ENCODE peak calls at places on chromosomes 5 and 9, in four cellular contexts. One of them, this sample, is unnamed.

GRCh38 chr5:76601470-76601869 is 21.7 kb downstream of the F2RL2 start:
- DNase-seq in BJ: no peak
- DNase-seq in KG1: peak; percentile 77
- DNase-seq in MM.1S: peak; percentile 54
- DNase-seq in this sample: peak; percentile 74

GRCh38 chr5:120463991-120464626 is at the start of gene PRR16:
- DNase-seq in BJ: no peak
- DNase-seq in KG1: no peak
- DNase-seq in MM.1S: peak; percentile 68
- DNase-seq in this sample: peak; percentile 71

GRCh38 chr5:124744170-124744911 is 2.1 kb downstream of the ZNF608 start:
- DNase-seq in BJ: no peak
- DNase-seq in KG1: no peak
- DNase-seq in MM.1S: no peak
- DNase-seq in this sample: peak; percentile 72

GRCh38 chr9:18606281-18606680 is 132.3 kb downstream of the ADAMTSL1 start:
- DNase-seq in MM.1S: no peak
- DNase-seq in KG1: no peak
- DNase-seq in BJ: no peak
- DNase-seq in this sample: no peak

GRCh38 chr5:139394123-139394653 is 716 bp downstream of the PROB1 start:
- DNase-seq in KG1: no peak
- DNase-seq in BJ: no peak
- DNase-seq in MM.1S: peak; percentile 82
- DNase-seq in this sample: no peak

GRCh38 chr9:751137-752051 is 90.1 kb upstream of the DMRT1 start:
- DNase-seq in MM.1S: no peak
- DNase-seq in BJ: no peak
- DNase-seq in KG1: no peak
- DNase-seq in this sample: no peak

GRCh38 chr5:74098456-74098855 is 472.5 kb downstream of the ARHGEF28 start:
- DNase-seq in KG1: no peak
- DNase-seq in BJ: no peak
- DNase-seq in MM.1S: no peak
- DNase-seq in this sample: no peak

GRCh38 chr9:73869261-73869660 is 627.9 kb upstream of the RORB start:
- DNase-seq in KG1: peak; percentile 15
- DNase-seq in MM.1S: peak; percentile 83
- DNase-seq in BJ: no peak
- DNase-seq in this sample: no peak

GRCh38 chr5:67493676-67494075 is 297.1 kb upstream of the CD180 start:
- DNase-seq in BJ: no peak
- DNase-seq in MM.1S: no peak
- DNase-seq in KG1: no peak
- DNase-seq in this sample: peak; percentile 80

GRCh38 chr9:108823829-108824228 is 32.0 kb downstream of the ACTL7B start:
- DNase-seq in BJ: no peak
- DNase-seq in MM.1S: no peak
- DNase-seq in KG1: no peak
- DNase-seq in this sample: no peak

GRCh38 chr5:172774561-172775271 is 3.7 kb upstream of the DUSP1 start:
- DNase-seq in BJ: no peak
- DNase-seq in MM.1S: no peak
- DNase-seq in KG1: no peak
- DNase-seq in this sample: no peak

GRCh38 chr5:43068037-43068436 is 27.9 kb upstream of the ANXA2R start:
- DNase-seq in MM.1S: no peak
- DNase-seq in BJ: no peak
- DNase-seq in KG1: no peak
- DNase-seq in this sample: no peak

GRCh38 chr9:35754264-35754663 is at the start of gene MSMP:
- DNase-seq in MM.1S: no peak
- DNase-seq in KG1: no peak
- DNase-seq in BJ: no peak
- DNase-seq in this sample: no peak

GRCh38 chr5:113274836-113275414 is 159.9 kb downstream of the TSSK1B start:
- DNase-seq in BJ: no peak
- DNase-seq in KG1: no peak
- DNase-seq in MM.1S: no peak
- DNase-seq in this sample: peak; percentile 43

GRCh38 chr5:172525633-172526360 is 71.5 kb upstream of the SH3PXD2B start:
- DNase-seq in KG1: no peak
- DNase-seq in MM.1S: no peak
- DNase-seq in BJ: no peak
- DNase-seq in this sample: no peak

GRCh38 chr5:59115345-59115744 is 532.5 kb downstream of the RAB3C start:
- DNase-seq in BJ: no peak
- DNase-seq in KG1: no peak
- DNase-seq in MM.1S: no peak
- DNase-seq in this sample: no peak

GRCh38 chr9:101029300-101030021 is 934 bp downstream of the PLPPR1 start:
- DNase-seq in MM.1S: no peak
- DNase-seq in KG1: no peak
- DNase-seq in BJ: no peak
- DNase-seq in this sample: no peak

This sample was measured in midbrain.